ENCODE peak calls at places on chromosome X, in seven cellular contexts. H is tibial nerve, V is sigmoid colon, N is IMR-90, O is endothelial cell of umbilical vein, T is upper lobe of left lung, S is stomach. E is an unnamed sample.

GRCh38 chrX:105972690-105973386 is 65.7 kb downstream of the SERPINA7 start:
- DNase-seq in H (no peak), V (no peak), N (no peak), O (no peak), T (no peak), S (no peak), E (no peak)

GRCh38 chrX:148661035-148661434 is 160.6 kb downstream of the AFF2 start:
- DNase-seq in H (no peak), V (no peak), N (no peak), O (no peak), T (no peak), S (no peak), E (no peak)

GRCh38 chrX:115266300-115266699 is 23.2 kb upstream of the LUZP4 start:
- DNase-seq in H (no peak), V (no peak), N (no peak), O (no peak), T (no peak), S (no peak), E (no peak)

GRCh38 chrX:125786306-125786705 is 379.8 kb downstream of the DCAF12L2 start:
- DNase-seq in H (no peak), V (no peak), N (no peak), O (no peak), T (no peak), S (no peak), E (no peak)

GRCh38 chrX:13762015-13762414 is 27.5 kb downstream of the OFD1 start:
- DNase-seq in H (no peak), V (no peak), N (no peak), O (no peak), T (no peak), S (no peak), E (no peak)

GRCh38 chrX:397575-397974 is 10.9 kb upstream of the PPP2R3B start:
- DNase-seq in H (peak; percentile 23), V (no peak), N (peak; percentile 46), O (peak; percentile 73), T (no peak), S (no peak), E (peak; percentile 44)

GRCh38 chrX:140866446-140866845 is 135.9 kb upstream of the SPANXB1 start:
- DNase-seq in H (no peak), V (no peak), N (no peak), O (no peak), T (no peak), S (no peak), E (no peak)

GRCh38 chrX:88883205-88883604 is 136.2 kb downstream of the CPXCR1 start:
- DNase-seq in H (no peak), V (no peak), N (no peak), O (no peak), T (no peak), S (no peak), E (no peak)

GRCh38 chrX:73768120-73768519 is 205.1 kb downstream of the CHIC1 start:
- DNase-seq in H (no peak), V (no peak), N (no peak), O (no peak), T (no peak), S (no peak), E (no peak)

GRCh38 chrX:118499295-118499694 is 3.7 kb downstream of the DOCK11 start:
- DNase-seq in H (no peak), V (no peak), N (no peak), O (no peak), T (no peak), S (no peak), E (no peak)

GRCh38 chrX:16484338-16484737 is 165.6 kb upstream of the S100G start:
- DNase-seq in H (no peak), V (no peak), N (peak; percentile 97), O (peak; percentile 69), T (peak; percentile 42), S (no peak), E (no peak)

GRCh38 chrX:153644356-153645125 is 2.5 kb upstream of the DUSP9 start:
- DNase-seq in H (no peak), V (peak; percentile 59), N (no peak), O (no peak), T (peak; percentile 15), S (no peak), E (no peak)

GRCh38 chrX:19640693-19641374 is 125.5 kb upstream of the MAP3K15 start:
- DNase-seq in H (no peak), V (no peak), N (no peak), O (no peak), T (no peak), S (no peak), E (peak; percentile 18)

GRCh38 chrX:39845289-39845688 is 252.5 kb downstream of the BCOR start:
- DNase-seq in H (no peak), V (no peak), N (no peak), O (no peak), T (no peak), S (no peak), E (no peak)

GRCh38 chrX:66200855-66201795 is 37.1 kb downstream of the HEPH start:
- DNase-seq in H (no peak), V (no peak), N (peak; percentile 17), O (no peak), T (no peak), S (no peak), E (no peak)

GRCh38 chrX:135931644-135932487 is 38.4 kb downstream of the SAGE1 start:
- DNase-seq in H (peak; percentile 22), V (no peak), N (peak; percentile 24), O (peak; percentile 5), T (peak; percentile 49), S (peak; percentile 64), E (no peak)

GRCh38 chrX:151098996-151099395 is 77.4 kb upstream of the GPR50 start:
- DNase-seq in H (no peak), V (no peak), N (no peak), O (no peak), T (no peak), S (no peak), E (no peak)

GRCh38 chrX:30714138-30714537 is 60.9 kb downstream of the GK start:
- DNase-seq in H (no peak), V (no peak), N (no peak), O (no peak), T (no peak), S (no peak), E (no peak)

GRCh38 chrX:110588164-110588563 is 207.5 kb downstream of the CHRDL1 start:
- DNase-seq in H (no peak), V (no peak), N (no peak), O (no peak), T (no peak), S (no peak), E (no peak)

GRCh38 chrX:153502131-153502530 is 7.4 kb downstream of the BGN start:
- DNase-seq in H (no peak), V (no peak), N (no peak), O (no peak), T (no peak), S (no peak), E (no peak)

GRCh38 chrX:122094611-122095010 is 1047.2 kb downstream of the GLUD2 start:
- DNase-seq in H (no peak), V (no peak), N (no peak), O (no peak), T (no peak), S (no peak), E (no peak)

GRCh38 chrX:38561951-38562719 is 793 bp downstream of the TSPAN7 start:
- DNase-seq in H (no peak), V (peak; percentile 68), N (no peak), O (no peak), T (peak; percentile 28), S (no peak), E (peak; percentile 25)

GRCh38 chrX:79462458-79462857 is 95.3 kb upstream of the ITM2A start:
- DNase-seq in H (no peak), V (no peak), N (no peak), O (no peak), T (no peak), S (no peak), E (no peak)

GRCh38 chrX:14832151-14832550 is 40.7 kb downstream of the FANCB start:
- DNase-seq in H (no peak), V (no peak), N (peak; percentile 80), O (no peak), T (no peak), S (no peak), E (no peak)

GRCh38 chrX:14832591-14832990 is 40.3 kb downstream of the FANCB start:
- DNase-seq in H (no peak), V (no peak), N (peak; percentile 27), O (peak; percentile 34), T (no peak), S (no peak), E (no peak)

DNA sequence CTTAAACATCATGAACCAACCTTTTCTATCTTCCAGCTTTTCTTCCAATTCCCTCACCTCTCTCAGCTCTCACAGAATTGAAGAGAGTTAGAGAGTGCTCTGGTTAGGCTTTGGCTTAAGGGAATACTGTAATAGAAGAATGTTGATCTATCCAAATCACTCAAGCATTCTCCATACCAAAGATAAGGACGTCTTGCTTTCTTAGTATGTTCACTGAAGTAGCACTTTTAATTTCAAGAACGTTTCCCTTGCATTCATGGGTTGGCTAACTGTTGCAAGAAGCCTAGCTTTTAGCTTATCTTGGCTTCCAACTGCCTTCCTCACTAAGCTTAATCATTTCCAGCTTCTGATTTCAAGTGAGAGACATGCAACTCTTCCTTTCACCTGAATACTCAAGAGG is 43.2 kb downstream of the FANCB start:
- DNase-seq in H (no peak), V (no peak), N (no peak), O (no peak), T (no peak), S (no peak), E (no peak)
- H3K27me3 ChIP-seq in H (no peaks in the 10 kb centered on the region), V (no peaks in the 10 kb centered on the region), N (no peaks in the 10 kb centered on the region), O (no peaks in the 10 kb centered on the region), T (no peaks in the 10 kb centered on the region), S (no peaks in the 10 kb centered on the region), E (no peaks in the 10 kb centered on the region)

GRCh38 chrX:119685225-119686066 is 7.5 kb downstream of the SEPTIN6 start:
- DNase-seq in H (no peak), V (peak; percentile 73), N (no peak), O (peak; percentile 65), T (peak; percentile 65), S (no peak), E (no peak)
- TF ChIP-seq POLR2A in H (no peak), V (no peak), N (no peak), O (no peak), T (no peak), S (no peak), E (no peak)

GRCh38 chrX:11137543-11138139 is 26.5 kb downstream of the HCCS start:
- DNase-seq in H (no peak), V (no peak), N (peak; percentile 52), O (peak; percentile 45), T (no peak), S (no peak), E (no peak)
- TF ChIP-seq CTCF in H (peak; percentile 62), V (peak; percentile 59), N (peak; percentile 63), O (no peak), T (peak; percentile 47), S (peak; percentile 53), E (peak; percentile 32)

DNA sequence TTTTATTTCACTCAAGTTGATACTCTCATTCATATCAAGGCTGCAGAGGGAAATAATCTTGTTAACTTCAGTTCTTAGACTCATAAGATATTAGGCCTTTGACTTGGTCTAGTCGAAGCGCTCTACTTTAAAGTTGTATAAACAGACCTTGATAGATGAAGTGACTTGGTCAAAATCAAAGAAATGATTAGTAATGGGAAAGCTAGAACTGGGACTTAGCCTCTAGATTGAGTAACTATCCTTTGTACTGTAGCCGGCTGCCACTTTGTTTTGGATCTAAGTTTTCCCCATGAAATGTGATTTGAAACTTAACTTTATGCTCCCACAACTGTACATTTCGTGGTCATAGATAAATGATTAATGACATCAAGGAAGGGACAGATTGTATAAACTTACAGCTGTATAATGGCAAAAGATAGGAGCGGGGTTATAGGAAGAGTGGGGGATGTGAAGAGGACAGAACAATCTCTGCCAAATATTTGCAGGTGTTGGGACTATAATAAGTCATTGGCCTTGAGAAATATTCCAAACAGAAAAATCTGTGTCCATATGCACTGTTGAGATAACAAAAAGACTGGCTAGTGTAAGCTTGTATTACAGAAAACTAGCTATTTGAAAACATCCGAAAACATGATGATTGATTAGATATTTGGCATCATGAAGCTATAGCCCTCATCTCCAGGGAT is 17.2 kb downstream of the MID2 start:
- DNase-seq in H (no peak), V (no peak), N (no peak), O (peak; percentile 56), T (no peak), S (no peak), E (no peak)
- H3K27me3 ChIP-seq in H (peaks cover 15% of the 10 kb centered on the region), V (no peaks in the 10 kb centered on the region), N (peaks cover 9% of the 10 kb centered on the region), O (no peaks in the 10 kb centered on the region), T (no peaks in the 10 kb centered on the region), S (no peaks in the 10 kb centered on the region), E (no peaks in the 10 kb centered on the region)